ENCODE peak calls at places on chromosomes 16 and 17, in ten cellular contexts. One of them, this sample, is unnamed.

GRCh38 chr17:78356163-78356713 is 3.6 kb downstream of the SOCS3 start:
- DNase-seq in iPS-NIHi11: no peak
- DNase-seq in activated CD8-positive, alpha-beta memory T cell treated with anti-CD3 and anti-CD28 coated beads, Interleukin-2, amount 50 U/mL, for 48 hours: peak; percentile 89
- DNase-seq in dorsolateral prefrontal cortex: no peak
- DNase-seq in left kidney: peak; percentile 61
- DNase-seq in stimulated activated CD8-positive, alpha-beta memory T cell treated with anti-CD3 and anti-CD28 coated beads, Interleukin-7, amount 100 ng/mL, for 48 hours: peak; percentile 93
- DNase-seq in CD8-positive, alpha-beta memory T cell: peak; percentile 96
- DNase-seq in NB4: peak; percentile 91
- DNase-seq in activated naive CD8-positive, alpha-beta T cell treated with anti-CD3 and anti-CD28 coated beads, Interleukin-2, amount 10 ng/mL, durations not matched to agents 7 days and 5 days: peak; percentile 73
- DNase-seq in effector CD4-positive, alpha-beta T cell: peak; percentile 89
- DNase-seq in this sample: peak; percentile 94

GRCh38 chr16:81885976-81886586 is 107.0 kb downstream of the PLCG2 start:
- DNase-seq in iPS-NIHi11: peak; percentile 81
- DNase-seq in CD8-positive, alpha-beta memory T cell: no peak
- DNase-seq in activated CD8-positive, alpha-beta memory T cell treated with anti-CD3 and anti-CD28 coated beads, Interleukin-2, amount 50 U/mL, for 48 hours: peak; percentile 56
- DNase-seq in dorsolateral prefrontal cortex: no peak
- DNase-seq in effector CD4-positive, alpha-beta T cell: no peak
- DNase-seq in activated naive CD8-positive, alpha-beta T cell treated with anti-CD3 and anti-CD28 coated beads, Interleukin-2, amount 10 ng/mL, durations not matched to agents 7 days and 5 days: no peak
- DNase-seq in left kidney: peak; percentile 32
- DNase-seq in NB4: peak; percentile 63
- DNase-seq in stimulated activated CD8-positive, alpha-beta memory T cell treated with anti-CD3 and anti-CD28 coated beads, Interleukin-7, amount 100 ng/mL, for 48 hours: no peak
- DNase-seq in this sample: peak; percentile 61

GRCh38 chr17:74203439-74204240 is at the start of gene RPL38:
- DNase-seq in CD8-positive, alpha-beta memory T cell: peak; percentile 97
- DNase-seq in activated CD8-positive, alpha-beta memory T cell treated with anti-CD3 and anti-CD28 coated beads, Interleukin-2, amount 50 U/mL, for 48 hours: peak; percentile 99
- DNase-seq in iPS-NIHi11: peak; percentile 93
- DNase-seq in effector CD4-positive, alpha-beta T cell: peak; percentile 98
- DNase-seq in stimulated activated CD8-positive, alpha-beta memory T cell treated with anti-CD3 and anti-CD28 coated beads, Interleukin-7, amount 100 ng/mL, for 48 hours: peak; percentile 94
- DNase-seq in dorsolateral prefrontal cortex: peak; percentile 97
- DNase-seq in activated naive CD8-positive, alpha-beta T cell treated with anti-CD3 and anti-CD28 coated beads, Interleukin-2, amount 10 ng/mL, durations not matched to agents 7 days and 5 days: peak; percentile 92
- DNase-seq in NB4: peak; percentile 96
- DNase-seq in left kidney: peak; percentile 99
- DNase-seq in this sample: peak; percentile 99

GRCh38 chr17:70855401-70856054 is 686.2 kb downstream of the KCNJ2 start:
- DNase-seq in iPS-NIHi11: no peak
- DNase-seq in NB4: no peak
- DNase-seq in activated CD8-positive, alpha-beta memory T cell treated with anti-CD3 and anti-CD28 coated beads, Interleukin-2, amount 50 U/mL, for 48 hours: no peak
- DNase-seq in stimulated activated CD8-positive, alpha-beta memory T cell treated with anti-CD3 and anti-CD28 coated beads, Interleukin-7, amount 100 ng/mL, for 48 hours: no peak
- DNase-seq in activated naive CD8-positive, alpha-beta T cell treated with anti-CD3 and anti-CD28 coated beads, Interleukin-2, amount 10 ng/mL, durations not matched to agents 7 days and 5 days: no peak
- DNase-seq in CD8-positive, alpha-beta memory T cell: no peak
- DNase-seq in left kidney: peak; percentile 49
- DNase-seq in dorsolateral prefrontal cortex: no peak
- DNase-seq in effector CD4-positive, alpha-beta T cell: no peak
- DNase-seq in this sample: peak; percentile 78

GRCh38 chr17:42980274-42980765 is at the start of gene RUNDC1:
- DNase-seq in dorsolateral prefrontal cortex: peak; percentile 87
- DNase-seq in stimulated activated CD8-positive, alpha-beta memory T cell treated with anti-CD3 and anti-CD28 coated beads, Interleukin-7, amount 100 ng/mL, for 48 hours: peak; percentile 86
- DNase-seq in CD8-positive, alpha-beta memory T cell: peak; percentile 94
- DNase-seq in NB4: peak; percentile 90
- DNase-seq in activated naive CD8-positive, alpha-beta T cell treated with anti-CD3 and anti-CD28 coated beads, Interleukin-2, amount 10 ng/mL, durations not matched to agents 7 days and 5 days: peak; percentile 95
- DNase-seq in left kidney: peak; percentile 98
- DNase-seq in activated CD8-positive, alpha-beta memory T cell treated with anti-CD3 and anti-CD28 coated beads, Interleukin-2, amount 50 U/mL, for 48 hours: peak; percentile 96
- DNase-seq in iPS-NIHi11: peak; percentile 98
- DNase-seq in effector CD4-positive, alpha-beta T cell: peak; percentile 86
- DNase-seq in this sample: peak; percentile 81

GRCh38 chr17:81863833-81864768 is 3.8 kb upstream of the P4HB start:
- DNase-seq in CD8-positive, alpha-beta memory T cell: no peak
- DNase-seq in effector CD4-positive, alpha-beta T cell: no peak
- DNase-seq in stimulated activated CD8-positive, alpha-beta memory T cell treated with anti-CD3 and anti-CD28 coated beads, Interleukin-7, amount 100 ng/mL, for 48 hours: no peak
- DNase-seq in left kidney: no peak
- DNase-seq in activated naive CD8-positive, alpha-beta T cell treated with anti-CD3 and anti-CD28 coated beads, Interleukin-2, amount 10 ng/mL, durations not matched to agents 7 days and 5 days: no peak
- DNase-seq in activated CD8-positive, alpha-beta memory T cell treated with anti-CD3 and anti-CD28 coated beads, Interleukin-2, amount 50 U/mL, for 48 hours: no peak
- DNase-seq in NB4: no peak
- DNase-seq in iPS-NIHi11: no peak
- DNase-seq in dorsolateral prefrontal cortex: no peak
- DNase-seq in this sample: no peak

GRCh38 chr17:43994272-43995149 is 9.9 kb upstream of the NAGS start:
- DNase-seq in dorsolateral prefrontal cortex: peak; percentile 73
- DNase-seq in CD8-positive, alpha-beta memory T cell: peak; percentile 76
- DNase-seq in NB4: peak; percentile 57
- DNase-seq in activated naive CD8-positive, alpha-beta T cell treated with anti-CD3 and anti-CD28 coated beads, Interleukin-2, amount 10 ng/mL, durations not matched to agents 7 days and 5 days: peak; percentile 77
- DNase-seq in activated CD8-positive, alpha-beta memory T cell treated with anti-CD3 and anti-CD28 coated beads, Interleukin-2, amount 50 U/mL, for 48 hours: peak; percentile 88
- DNase-seq in iPS-NIHi11: peak; percentile 86
- DNase-seq in left kidney: peak; percentile 85
- DNase-seq in effector CD4-positive, alpha-beta T cell: peak; percentile 51
- DNase-seq in stimulated activated CD8-positive, alpha-beta memory T cell treated with anti-CD3 and anti-CD28 coated beads, Interleukin-7, amount 100 ng/mL, for 48 hours: peak; percentile 37
- DNase-seq in this sample: peak; percentile 67

GRCh38 chr17:50947844-50948514 is 81.8 kb upstream of the TOB1 start:
- DNase-seq in iPS-NIHi11: no peak
- DNase-seq in NB4: no peak
- DNase-seq in activated naive CD8-positive, alpha-beta T cell treated with anti-CD3 and anti-CD28 coated beads, Interleukin-2, amount 10 ng/mL, durations not matched to agents 7 days and 5 days: no peak
- DNase-seq in stimulated activated CD8-positive, alpha-beta memory T cell treated with anti-CD3 and anti-CD28 coated beads, Interleukin-7, amount 100 ng/mL, for 48 hours: no peak
- DNase-seq in left kidney: no peak
- DNase-seq in effector CD4-positive, alpha-beta T cell: no peak
- DNase-seq in CD8-positive, alpha-beta memory T cell: no peak
- DNase-seq in activated CD8-positive, alpha-beta memory T cell treated with anti-CD3 and anti-CD28 coated beads, Interleukin-2, amount 50 U/mL, for 48 hours: peak; percentile 46
- DNase-seq in dorsolateral prefrontal cortex: peak; percentile 57
- DNase-seq in this sample: no peak

GRCh38 chr16:4611337-4612023 is 3.2 kb downstream of the UBALD1 start:
- DNase-seq in dorsolateral prefrontal cortex: no peak
- DNase-seq in iPS-NIHi11: no peak
- DNase-seq in activated naive CD8-positive, alpha-beta T cell treated with anti-CD3 and anti-CD28 coated beads, Interleukin-2, amount 10 ng/mL, durations not matched to agents 7 days and 5 days: no peak
- DNase-seq in stimulated activated CD8-positive, alpha-beta memory T cell treated with anti-CD3 and anti-CD28 coated beads, Interleukin-7, amount 100 ng/mL, for 48 hours: no peak
- DNase-seq in left kidney: no peak
- DNase-seq in effector CD4-positive, alpha-beta T cell: no peak
- DNase-seq in NB4: peak; percentile 33
- DNase-seq in activated CD8-positive, alpha-beta memory T cell treated with anti-CD3 and anti-CD28 coated beads, Interleukin-2, amount 50 U/mL, for 48 hours: no peak
- DNase-seq in CD8-positive, alpha-beta memory T cell: no peak
- DNase-seq in this sample: peak; percentile 31

GRCh38 chr17:38451030-38451839 is 23.0 kb downstream of the ARHGAP23 start:
- DNase-seq in iPS-NIHi11: peak; percentile 78
- DNase-seq in stimulated activated CD8-positive, alpha-beta memory T cell treated with anti-CD3 and anti-CD28 coated beads, Interleukin-7, amount 100 ng/mL, for 48 hours: no peak
- DNase-seq in effector CD4-positive, alpha-beta T cell: no peak
- DNase-seq in NB4: no peak
- DNase-seq in CD8-positive, alpha-beta memory T cell: no peak
- DNase-seq in activated CD8-positive, alpha-beta memory T cell treated with anti-CD3 and anti-CD28 coated beads, Interleukin-2, amount 50 U/mL, for 48 hours: no peak
- DNase-seq in dorsolateral prefrontal cortex: no peak
- DNase-seq in left kidney: peak; percentile 87
- DNase-seq in activated naive CD8-positive, alpha-beta T cell treated with anti-CD3 and anti-CD28 coated beads, Interleukin-2, amount 10 ng/mL, durations not matched to agents 7 days and 5 days: no peak
- DNase-seq in this sample: peak; percentile 82

GRCh38 chr17:6796887-6797490 is 21.0 kb downstream of the FBXO39 start:
- DNase-seq in dorsolateral prefrontal cortex: no peak
- DNase-seq in stimulated activated CD8-positive, alpha-beta memory T cell treated with anti-CD3 and anti-CD28 coated beads, Interleukin-7, amount 100 ng/mL, for 48 hours: no peak
- DNase-seq in NB4: peak; percentile 5
- DNase-seq in effector CD4-positive, alpha-beta T cell: no peak
- DNase-seq in left kidney: no peak
- DNase-seq in activated CD8-positive, alpha-beta memory T cell treated with anti-CD3 and anti-CD28 coated beads, Interleukin-2, amount 50 U/mL, for 48 hours: no peak
- DNase-seq in CD8-positive, alpha-beta memory T cell: no peak
- DNase-seq in activated naive CD8-positive, alpha-beta T cell treated with anti-CD3 and anti-CD28 coated beads, Interleukin-2, amount 10 ng/mL, durations not matched to agents 7 days and 5 days: no peak
- DNase-seq in iPS-NIHi11: no peak
- DNase-seq in this sample: no peak

GRCh38 chr16:50001144-50001543 is 23.9 kb upstream of the CNEP1R1 start:
- DNase-seq in NB4: no peak
- DNase-seq in iPS-NIHi11: no peak
- DNase-seq in stimulated activated CD8-positive, alpha-beta memory T cell treated with anti-CD3 and anti-CD28 coated beads, Interleukin-7, amount 100 ng/mL, for 48 hours: no peak
- DNase-seq in effector CD4-positive, alpha-beta T cell: no peak
- DNase-seq in activated CD8-positive, alpha-beta memory T cell treated with anti-CD3 and anti-CD28 coated beads, Interleukin-2, amount 50 U/mL, for 48 hours: no peak
- DNase-seq in left kidney: no peak
- DNase-seq in activated naive CD8-positive, alpha-beta T cell treated with anti-CD3 and anti-CD28 coated beads, Interleukin-2, amount 10 ng/mL, durations not matched to agents 7 days and 5 days: no peak
- DNase-seq in CD8-positive, alpha-beta memory T cell: no peak
- DNase-seq in dorsolateral prefrontal cortex: no peak
- DNase-seq in this sample: no peak

GRCh38 chr17:58402047-58402446 is 15.3 kb downstream of the RNF43 start:
- DNase-seq in effector CD4-positive, alpha-beta T cell: no peak
- DNase-seq in dorsolateral prefrontal cortex: no peak
- DNase-seq in activated CD8-positive, alpha-beta memory T cell treated with anti-CD3 and anti-CD28 coated beads, Interleukin-2, amount 50 U/mL, for 48 hours: no peak
- DNase-seq in stimulated activated CD8-positive, alpha-beta memory T cell treated with anti-CD3 and anti-CD28 coated beads, Interleukin-7, amount 100 ng/mL, for 48 hours: peak; percentile 23
- DNase-seq in left kidney: no peak
- DNase-seq in activated naive CD8-positive, alpha-beta T cell treated with anti-CD3 and anti-CD28 coated beads, Interleukin-2, amount 10 ng/mL, durations not matched to agents 7 days and 5 days: no peak
- DNase-seq in NB4: no peak
- DNase-seq in CD8-positive, alpha-beta memory T cell: no peak
- DNase-seq in iPS-NIHi11: no peak
- DNase-seq in this sample: peak; percentile 41

GRCh38 chr16:17343028-17343427 is 127.7 kb downstream of the XYLT1 start:
- DNase-seq in activated CD8-positive, alpha-beta memory T cell treated with anti-CD3 and anti-CD28 coated beads, Interleukin-2, amount 50 U/mL, for 48 hours: peak; percentile 63
- DNase-seq in dorsolateral prefrontal cortex: no peak
- DNase-seq in activated naive CD8-positive, alpha-beta T cell treated with anti-CD3 and anti-CD28 coated beads, Interleukin-2, amount 10 ng/mL, durations not matched to agents 7 days and 5 days: peak; percentile 64
- DNase-seq in CD8-positive, alpha-beta memory T cell: peak; percentile 68
- DNase-seq in effector CD4-positive, alpha-beta T cell: peak; percentile 19
- DNase-seq in stimulated activated CD8-positive, alpha-beta memory T cell treated with anti-CD3 and anti-CD28 coated beads, Interleukin-7, amount 100 ng/mL, for 48 hours: peak; percentile 39
- DNase-seq in NB4: peak; percentile 95
- DNase-seq in iPS-NIHi11: no peak
- DNase-seq in left kidney: no peak
- DNase-seq in this sample: no peak

GRCh38 chr17:22467720-22468119 is 775.4 kb downstream of the KCNJ18 start:
- DNase-seq in stimulated activated CD8-positive, alpha-beta memory T cell treated with anti-CD3 and anti-CD28 coated beads, Interleukin-7, amount 100 ng/mL, for 48 hours: no peak
- DNase-seq in iPS-NIHi11: no peak
- DNase-seq in activated naive CD8-positive, alpha-beta T cell treated with anti-CD3 and anti-CD28 coated beads, Interleukin-2, amount 10 ng/mL, durations not matched to agents 7 days and 5 days: no peak
- DNase-seq in activated CD8-positive, alpha-beta memory T cell treated with anti-CD3 and anti-CD28 coated beads, Interleukin-2, amount 50 U/mL, for 48 hours: no peak
- DNase-seq in effector CD4-positive, alpha-beta T cell: no peak
- DNase-seq in NB4: no peak
- DNase-seq in CD8-positive, alpha-beta memory T cell: no peak
- DNase-seq in left kidney: no peak
- DNase-seq in dorsolateral prefrontal cortex: no peak
- DNase-seq in this sample: no peak

GRCh38 chr16:78461496-78461938 is 362.1 kb downstream of the WWOX start:
- DNase-seq in NB4: peak; percentile 8
- DNase-seq in activated naive CD8-positive, alpha-beta T cell treated with anti-CD3 and anti-CD28 coated beads, Interleukin-2, amount 10 ng/mL, durations not matched to agents 7 days and 5 days: no peak
- DNase-seq in dorsolateral prefrontal cortex: no peak
- DNase-seq in effector CD4-positive, alpha-beta T cell: no peak
- DNase-seq in iPS-NIHi11: no peak
- DNase-seq in left kidney: peak; percentile 78
- DNase-seq in activated CD8-positive, alpha-beta memory T cell treated with anti-CD3 and anti-CD28 coated beads, Interleukin-2, amount 50 U/mL, for 48 hours: no peak
- DNase-seq in stimulated activated CD8-positive, alpha-beta memory T cell treated with anti-CD3 and anti-CD28 coated beads, Interleukin-7, amount 100 ng/mL, for 48 hours: no peak
- DNase-seq in CD8-positive, alpha-beta memory T cell: no peak
- DNase-seq in this sample: peak; percentile 13

GRCh38 chr16:30409125-30410060 is 2.0 kb downstream of the ZNF771 start:
- DNase-seq in left kidney: peak; percentile 96
- DNase-seq in activated naive CD8-positive, alpha-beta T cell treated with anti-CD3 and anti-CD28 coated beads, Interleukin-2, amount 10 ng/mL, durations not matched to agents 7 days and 5 days: peak; percentile 94
- DNase-seq in activated CD8-positive, alpha-beta memory T cell treated with anti-CD3 and anti-CD28 coated beads, Interleukin-2, amount 50 U/mL, for 48 hours: peak; percentile 98
- DNase-seq in effector CD4-positive, alpha-beta T cell: peak; percentile 93
- DNase-seq in NB4: peak; percentile 92
- DNase-seq in CD8-positive, alpha-beta memory T cell: peak; percentile 94
- DNase-seq in iPS-NIHi11: peak; percentile 82
- DNase-seq in stimulated activated CD8-positive, alpha-beta memory T cell treated with anti-CD3 and anti-CD28 coated beads, Interleukin-7, amount 100 ng/mL, for 48 hours: peak; percentile 87
- DNase-seq in dorsolateral prefrontal cortex: peak; percentile 94
- DNase-seq in this sample: peak; percentile 88

GRCh38 chr16:85253127-85253941 is 141.1 kb upstream of the CIBAR2 start:
- DNase-seq in effector CD4-positive, alpha-beta T cell: peak; percentile 55
- DNase-seq in stimulated activated CD8-positive, alpha-beta memory T cell treated with anti-CD3 and anti-CD28 coated beads, Interleukin-7, amount 100 ng/mL, for 48 hours: peak; percentile 24
- DNase-seq in activated naive CD8-positive, alpha-beta T cell treated with anti-CD3 and anti-CD28 coated beads, Interleukin-2, amount 10 ng/mL, durations not matched to agents 7 days and 5 days: peak; percentile 87
- DNase-seq in CD8-positive, alpha-beta memory T cell: peak; percentile 58
- DNase-seq in iPS-NIHi11: peak; percentile 95
- DNase-seq in left kidney: peak; percentile 73
- DNase-seq in NB4: peak; percentile 74
- DNase-seq in activated CD8-positive, alpha-beta memory T cell treated with anti-CD3 and anti-CD28 coated beads, Interleukin-2, amount 50 U/mL, for 48 hours: peak; percentile 88
- DNase-seq in dorsolateral prefrontal cortex: peak; percentile 65
- DNase-seq in this sample: peak; percentile 50

GRCh38 chr17:36597866-36598777 is 3.3 kb upstream of the MRM1 start:
- DNase-seq in NB4: no peak
- DNase-seq in activated CD8-positive, alpha-beta memory T cell treated with anti-CD3 and anti-CD28 coated beads, Interleukin-2, amount 50 U/mL, for 48 hours: no peak
- DNase-seq in stimulated activated CD8-positive, alpha-beta memory T cell treated with anti-CD3 and anti-CD28 coated beads, Interleukin-7, amount 100 ng/mL, for 48 hours: no peak
- DNase-seq in dorsolateral prefrontal cortex: no peak
- DNase-seq in effector CD4-positive, alpha-beta T cell: no peak
- DNase-seq in iPS-NIHi11: no peak
- DNase-seq in left kidney: no peak
- DNase-seq in CD8-positive, alpha-beta memory T cell: no peak
- DNase-seq in activated naive CD8-positive, alpha-beta T cell treated with anti-CD3 and anti-CD28 coated beads, Interleukin-2, amount 10 ng/mL, durations not matched to agents 7 days and 5 days: no peak
- DNase-seq in this sample: no peak

GRCh38 chr17:58281511-58282011 is 826 bp upstream of the MPO start:
- DNase-seq in activated CD8-positive, alpha-beta memory T cell treated with anti-CD3 and anti-CD28 coated beads, Interleukin-2, amount 50 U/mL, for 48 hours: peak; percentile 35
- DNase-seq in CD8-positive, alpha-beta memory T cell: no peak
- DNase-seq in iPS-NIHi11: no peak
- DNase-seq in dorsolateral prefrontal cortex: no peak
- DNase-seq in stimulated activated CD8-positive, alpha-beta memory T cell treated with anti-CD3 and anti-CD28 coated beads, Interleukin-7, amount 100 ng/mL, for 48 hours: no peak
- DNase-seq in NB4: peak; percentile 100
- DNase-seq in activated naive CD8-positive, alpha-beta T cell treated with anti-CD3 and anti-CD28 coated beads, Interleukin-2, amount 10 ng/mL, durations not matched to agents 7 days and 5 days: no peak
- DNase-seq in effector CD4-positive, alpha-beta T cell: no peak
- DNase-seq in left kidney: no peak
- DNase-seq in this sample: no peak

GRCh38 chr17:32342603-32343325 is 791 bp upstream of the C17orf75 start:
- DNase-seq in NB4: no peak
- DNase-seq in iPS-NIHi11: no peak
- DNase-seq in CD8-positive, alpha-beta memory T cell: no peak
- DNase-seq in activated naive CD8-positive, alpha-beta T cell treated with anti-CD3 and anti-CD28 coated beads, Interleukin-2, amount 10 ng/mL, durations not matched to agents 7 days and 5 days: no peak
- DNase-seq in effector CD4-positive, alpha-beta T cell: no peak
- DNase-seq in stimulated activated CD8-positive, alpha-beta memory T cell treated with anti-CD3 and anti-CD28 coated beads, Interleukin-7, amount 100 ng/mL, for 48 hours: no peak
- DNase-seq in dorsolateral prefrontal cortex: no peak
- DNase-seq in left kidney: peak; percentile 12
- DNase-seq in activated CD8-positive, alpha-beta memory T cell treated with anti-CD3 and anti-CD28 coated beads, Interleukin-2, amount 50 U/mL, for 48 hours: peak; percentile 51
- DNase-seq in this sample: no peak

GRCh38 chr17:64534187-64534586 is 27.4 kb downstream of the CEP95 start:
- DNase-seq in iPS-NIHi11: no peak
- DNase-seq in left kidney: no peak
- DNase-seq in NB4: peak; percentile 13
- DNase-seq in dorsolateral prefrontal cortex: no peak
- DNase-seq in CD8-positive, alpha-beta memory T cell: no peak
- DNase-seq in activated naive CD8-positive, alpha-beta T cell treated with anti-CD3 and anti-CD28 coated beads, Interleukin-2, amount 10 ng/mL, durations not matched to agents 7 days and 5 days: no peak
- DNase-seq in effector CD4-positive, alpha-beta T cell: no peak
- DNase-seq in activated CD8-positive, alpha-beta memory T cell treated with anti-CD3 and anti-CD28 coated beads, Interleukin-2, amount 50 U/mL, for 48 hours: no peak
- DNase-seq in stimulated activated CD8-positive, alpha-beta memory T cell treated with anti-CD3 and anti-CD28 coated beads, Interleukin-7, amount 100 ng/mL, for 48 hours: no peak
- DNase-seq in this sample: no peak

GRCh38 chr17:44599298-44600175 is 42.3 kb downstream of the FZD2 start:
- DNase-seq in activated naive CD8-positive, alpha-beta T cell treated with anti-CD3 and anti-CD28 coated beads, Interleukin-2, amount 10 ng/mL, durations not matched to agents 7 days and 5 days: no peak
- DNase-seq in activated CD8-positive, alpha-beta memory T cell treated with anti-CD3 and anti-CD28 coated beads, Interleukin-2, amount 50 U/mL, for 48 hours: no peak
- DNase-seq in dorsolateral prefrontal cortex: no peak
- DNase-seq in iPS-NIHi11: peak; percentile 41
- DNase-seq in CD8-positive, alpha-beta memory T cell: no peak
- DNase-seq in stimulated activated CD8-positive, alpha-beta memory T cell treated with anti-CD3 and anti-CD28 coated beads, Interleukin-7, amount 100 ng/mL, for 48 hours: no peak
- DNase-seq in NB4: no peak
- DNase-seq in effector CD4-positive, alpha-beta T cell: no peak
- DNase-seq in left kidney: peak; percentile 96
- DNase-seq in this sample: peak; percentile 95

GRCh38 chr16:27426423-27427408 is 24.7 kb downstream of the IL21R start:
- DNase-seq in stimulated activated CD8-positive, alpha-beta memory T cell treated with anti-CD3 and anti-CD28 coated beads, Interleukin-7, amount 100 ng/mL, for 48 hours: peak; percentile 80
- DNase-seq in left kidney: peak; percentile 71
- DNase-seq in activated CD8-positive, alpha-beta memory T cell treated with anti-CD3 and anti-CD28 coated beads, Interleukin-2, amount 50 U/mL, for 48 hours: peak; percentile 84
- DNase-seq in effector CD4-positive, alpha-beta T cell: peak; percentile 65
- DNase-seq in dorsolateral prefrontal cortex: no peak
- DNase-seq in CD8-positive, alpha-beta memory T cell: peak; percentile 88
- DNase-seq in iPS-NIHi11: peak; percentile 69
- DNase-seq in activated naive CD8-positive, alpha-beta T cell treated with anti-CD3 and anti-CD28 coated beads, Interleukin-2, amount 10 ng/mL, durations not matched to agents 7 days and 5 days: peak; percentile 66
- DNase-seq in NB4: peak; percentile 70
- DNase-seq in this sample: peak; percentile 97

GRCh38 chr16:80935691-80936090 is 71.0 kb downstream of the CMC2 start:
- DNase-seq in NB4: no peak
- DNase-seq in activated naive CD8-positive, alpha-beta T cell treated with anti-CD3 and anti-CD28 coated beads, Interleukin-2, amount 10 ng/mL, durations not matched to agents 7 days and 5 days: no peak
- DNase-seq in stimulated activated CD8-positive, alpha-beta memory T cell treated with anti-CD3 and anti-CD28 coated beads, Interleukin-7, amount 100 ng/mL, for 48 hours: no peak
- DNase-seq in activated CD8-positive, alpha-beta memory T cell treated with anti-CD3 and anti-CD28 coated beads, Interleukin-2, amount 50 U/mL, for 48 hours: no peak
- DNase-seq in dorsolateral prefrontal cortex: no peak
- DNase-seq in left kidney: no peak
- DNase-seq in iPS-NIHi11: no peak
- DNase-seq in CD8-positive, alpha-beta memory T cell: no peak
- DNase-seq in effector CD4-positive, alpha-beta T cell: no peak
- DNase-seq in this sample: no peak

GRCh38 chr16:55496509-55497145 is 12.2 kb upstream of the LPCAT2 start:
- DNase-seq in effector CD4-positive, alpha-beta T cell: no peak
- DNase-seq in stimulated activated CD8-positive, alpha-beta memory T cell treated with anti-CD3 and anti-CD28 coated beads, Interleukin-7, amount 100 ng/mL, for 48 hours: no peak
- DNase-seq in iPS-NIHi11: no peak
- DNase-seq in CD8-positive, alpha-beta memory T cell: no peak
- DNase-seq in activated naive CD8-positive, alpha-beta T cell treated with anti-CD3 and anti-CD28 coated beads, Interleukin-2, amount 10 ng/mL, durations not matched to agents 7 days and 5 days: no peak
- DNase-seq in dorsolateral prefrontal cortex: no peak
- DNase-seq in NB4: peak; percentile 28
- DNase-seq in left kidney: no peak
- DNase-seq in activated CD8-positive, alpha-beta memory T cell treated with anti-CD3 and anti-CD28 coated beads, Interleukin-2, amount 50 U/mL, for 48 hours: no peak
- DNase-seq in this sample: no peak

GRCh38 chr16:67685388-67686112 is 18.9 kb downstream of the C16orf86 start:
- DNase-seq in stimulated activated CD8-positive, alpha-beta memory T cell treated with anti-CD3 and anti-CD28 coated beads, Interleukin-7, amount 100 ng/mL, for 48 hours: no peak
- DNase-seq in NB4: no peak
- DNase-seq in activated naive CD8-positive, alpha-beta T cell treated with anti-CD3 and anti-CD28 coated beads, Interleukin-2, amount 10 ng/mL, durations not matched to agents 7 days and 5 days: no peak
- DNase-seq in CD8-positive, alpha-beta memory T cell: no peak
- DNase-seq in left kidney: no peak
- DNase-seq in activated CD8-positive, alpha-beta memory T cell treated with anti-CD3 and anti-CD28 coated beads, Interleukin-2, amount 50 U/mL, for 48 hours: no peak
- DNase-seq in effector CD4-positive, alpha-beta T cell: no peak
- DNase-seq in iPS-NIHi11: no peak
- DNase-seq in dorsolateral prefrontal cortex: no peak
- DNase-seq in this sample: no peak